ENCODE peak calls at places on chromosomes 16 and 17, in four cellular contexts. T is central memory CD4-positive, alpha-beta T cell; G is A172; N is sciatic nerve. C is an unnamed sample.

GRCh38 chr17:38605852-38606645 is at the start of gene SRCIN1:
- DNase-seq in T (no peak), G (peak), N (no peak), C (no peak)

GRCh38 chr17:72388765-72389473 is 268.1 kb downstream of the SOX9 start:
- DNase-seq in T (no peak), G (peak), N (no peak), C (no peak)

GRCh38 chr17:77189148-77189547 is 48.4 kb downstream of the SEC14L1 start:
- DNase-seq in T (no peak), G (no peak), N (no peak), C (no peak)

GRCh38 chr16:17345043-17345442 is 125.7 kb downstream of the XYLT1 start:
- DNase-seq in T (no peak), G (no peak), N (no peak), C (no peak)

GRCh38 chr17:50949128-50950001 is 83.2 kb upstream of the TOB1 start:
- DNase-seq in T (no peak), G (no peak), N (peak), C (no peak)

GRCh38 chr17:17835415-17836249 is 1.2 kb downstream of the SREBF1 start:
- DNase-seq in T (no peak), G (no peak), N (no peak), C (no peak)

GRCh38 chr17:82603981-82604448 is 44.2 kb downstream of the WDR45B start:
- DNase-seq in T (peak), G (no peak), N (peak), C (no peak)

GRCh38 chr17:12667299-12667958 is 1.7 kb downstream of the MYOCD start:
- DNase-seq in T (no peak), G (no peak), N (no peak), C (peak)

GRCh38 chr17:39599006-39599664 is 8.6 kb downstream of the NEUROD2 start:
- DNase-seq in T (no peak), G (no peak), N (no peak), C (no peak)

GRCh38 chr16:53094013-53094630 is 39.3 kb downstream of the CHD9 start:
- DNase-seq in T (peak), G (peak), N (peak), C (no peak)

GRCh38 chr16:55021595-55022475 is 91.2 kb downstream of the IRX5 start:
- DNase-seq in T (no peak), G (peak), N (no peak), C (peak)

GRCh38 chr17:2905269-2905668 is 109.0 kb downstream of the RAP1GAP2 start:
- DNase-seq in T (no peak), G (no peak), N (no peak), C (no peak)

GRCh38 chr16:54921229-54921824 is 9.3 kb upstream of the IRX5 start:
- DNase-seq in T (no peak), G (peak), N (no peak), C (peak)

GRCh38 chr16:48123104-48123788 is 32.5 kb downstream of the ABCC12 start:
- DNase-seq in T (no peak), G (peak), N (no peak), C (peak)